ENCODE peak calls at places on chromosomes 5 and 9, in four cellular contexts. I is foreskin fibroblast, R is heart right ventricle, L is PC-3. X is an unnamed sample.

GRCh38 chr9:16744386-16744785 is 126.1 kb downstream of the BNC2 start:
- DNase-seq in I (peak; percentile 55), R (no peak), L (peak; percentile 10), X (no peak)

GRCh38 chr5:95624368-95624767 is 4.5 kb downstream of the GPR150 start:
- DNase-seq in I (no peak), R (no peak), L (no peak), X (no peak)

GRCh38 chr9:117595650-117596049 is 108.6 kb upstream of the TLR4 start:
- DNase-seq in I (no peak), R (no peak), L (no peak), X (no peak)

GRCh38 chr5:154368041-154368800 is 77.6 kb upstream of the SAP30L start:
- DNase-seq in I (peak; percentile 96), R (peak; percentile 38), L (peak; percentile 95), X (peak; percentile 74)

GRCh38 chr9:75109210-75109839 is 21.0 kb downstream of the OSTF1 start:
- DNase-seq in I (no peak), R (no peak), L (no peak), X (no peak)

GRCh38 chr9:98083059-98083458 is 26.5 kb downstream of the NANS start:
- DNase-seq in I (peak; percentile 42), R (no peak), L (no peak), X (no peak)

GRCh38 chr5:166340039-166340438 is 1951.4 kb upstream of the WWC1 start:
- DNase-seq in I (no peak), R (no peak), L (no peak), X (no peak)

GRCh38 chr9:128115187-128116103 is 12.1 kb downstream of the PTGES2 start:
- DNase-seq in I (no peak), R (no peak), L (no peak), X (no peak)

GRCh38 chr5:10734050-10734709 is 26.9 kb downstream of the DAP start:
- DNase-seq in I (peak; percentile 25), R (no peak), L (no peak), X (no peak)

GRCh38 chr5:148841519-148841918 is 15.1 kb downstream of the ADRB2 start:
- DNase-seq in I (no peak), R (no peak), L (peak; percentile 65), X (no peak)

GRCh38 chr5:132025403-132025971 is 14.0 kb upstream of the ACSL6 start:
- DNase-seq in I (no peak), R (no peak), L (no peak), X (no peak)

GRCh38 chr9:87337335-87338074 is 160.2 kb upstream of the DAPK1 start:
- DNase-seq in I (peak; percentile 54), R (no peak), L (no peak), X (peak; percentile 69)

GRCh38 chr5:55320571-55320970 is 12.8 kb downstream of the MTREX start:
- DNase-seq in I (peak; percentile 71), R (no peak), L (no peak), X (no peak)

GRCh38 chr5:9549941-9550340 is 4.1 kb upstream of the SEMA5A start:
- DNase-seq in I (peak; percentile 30), R (no peak), L (no peak), X (no peak)

GRCh38 chr5:134328619-134329018 is 38.4 kb downstream of the CDKL3 start:
- DNase-seq in I (no peak), R (no peak), L (no peak), X (no peak)

GRCh38 chr9:125904155-125904841 is 157.1 kb downstream of the PBX3 start:
- DNase-seq in I (peak; percentile 45), R (no peak), L (peak; percentile 70), X (no peak)

GRCh38 chr9:93286252-93287188 is 102.6 kb downstream of the WNK2 start:
- DNase-seq in I (no peak), R (no peak), L (no peak), X (no peak)
- H3K4me3 ChIP-seq in I (no peak overlapping the region), R (no peak overlapping the region), L (no peak overlapping the region), X (no peak overlapping the region)

GRCh38 chr5:102531506-102531905 is 32.7 kb upstream of the SLCO6A1 start:
- DNase-seq in I (no peak), R (no peak), L (no peak), X (peak; percentile 51)
- TF ChIP-seq CTCF in I (no peak), R (no peak), L (no peak), X (no peak)

DNA sequence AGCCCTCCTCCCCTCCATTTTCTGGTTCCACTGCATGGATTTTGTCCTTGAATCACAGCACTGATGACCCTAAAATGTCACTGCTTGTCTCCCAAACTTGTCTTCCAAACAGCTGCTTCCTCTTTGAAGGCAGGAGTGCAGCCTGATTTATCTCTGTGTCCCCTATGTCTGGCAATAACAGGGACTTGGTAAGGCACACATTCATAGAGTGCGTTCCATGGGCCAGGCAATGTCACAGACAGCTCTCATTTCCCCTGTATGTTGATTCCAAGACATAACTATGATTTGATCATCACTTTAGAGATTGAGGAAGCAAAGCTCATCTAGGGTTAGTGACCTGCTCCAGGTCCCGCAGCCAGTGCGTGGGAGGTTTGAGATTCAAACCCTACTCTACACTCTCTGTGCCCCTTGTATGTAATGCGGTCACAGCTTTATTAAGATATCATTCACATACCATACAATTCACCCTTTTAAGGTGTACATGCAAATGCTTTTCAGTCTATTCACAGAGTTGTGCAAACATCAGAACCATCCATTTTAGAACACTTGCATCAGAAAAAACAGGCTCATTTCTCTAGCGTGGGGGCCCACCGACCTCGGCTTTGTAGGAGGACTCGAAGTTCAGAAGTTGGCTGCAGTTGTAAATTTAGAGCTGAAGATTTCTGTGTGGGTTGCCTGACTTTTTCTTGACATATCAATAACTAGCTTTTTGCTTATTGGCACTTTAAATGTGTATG is 28.4 kb upstream of the BOD1 start:
- DNase-seq in I (no peak), R (no peak), L (no peak), X (no peak)
- H3K4me3 ChIP-seq in I (no peak overlapping the region), R (no peak overlapping the region), L (no peak overlapping the region), X (no peak overlapping the region)

DNA sequence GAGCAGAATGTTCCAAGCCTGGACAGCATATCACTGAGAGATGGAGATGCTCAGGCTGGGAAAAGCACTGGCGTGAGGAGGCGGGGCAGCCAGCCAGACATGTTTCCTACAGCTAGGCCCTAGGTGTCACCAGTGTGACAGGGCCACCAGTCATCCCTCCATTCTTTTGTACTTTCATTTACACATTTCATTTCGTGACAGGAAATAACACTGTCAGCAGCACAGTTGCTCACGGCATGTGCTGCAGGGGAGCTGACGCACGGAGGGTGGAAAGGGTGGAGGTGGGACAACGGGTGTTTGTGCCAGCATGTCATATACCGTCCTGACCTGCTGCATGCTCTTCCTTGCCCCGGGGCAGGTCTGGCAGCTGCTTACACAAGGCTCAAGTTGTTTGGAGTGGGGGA is 14.8 kb upstream of the CEMIP2 start:
- DNase-seq in I (peak; percentile 33), R (peak; percentile 6), L (peak; percentile 65), X (no peak)
- TF ChIP-seq CTCF in I (no peak), R (no peak), L (no peak), X (no peak)

GRCh38 chr5:6812800-6813731 is 99.8 kb downstream of the TENT4A start:
- DNase-seq in I (peak; percentile 19), R (peak; percentile 21), L (no peak), X (no peak)

GRCh38 chr5:6812091-6812490 is 98.9 kb downstream of the TENT4A start:
- DNase-seq in I (no peak), R (no peak), L (no peak), X (no peak)

GRCh38 chr5:6810641-6811405 is 97.6 kb downstream of the TENT4A start:
- DNase-seq in I (no peak), R (no peak), L (no peak), X (no peak)

GRCh38 chr5:6818594-6819512 is 105.6 kb downstream of the TENT4A start:
- DNase-seq in I (peak; percentile 4), R (no peak), L (peak; percentile 25), X (no peak)

GRCh38 chr5:6814816-6815215 is 101.6 kb downstream of the TENT4A start:
- DNase-seq in I (no peak), R (no peak), L (no peak), X (no peak)
- H3K4me3 ChIP-seq in I (no peak overlapping the region), R (no peak overlapping the region), L (no peak overlapping the region), X (no peak overlapping the region)

GRCh38 chr5:110590187-110590586 is 136.3 kb downstream of the TMEM232 start:
- DNase-seq in I (peak; percentile 17), R (no peak), L (peak; percentile 52), X (no peak)
- TF ChIP-seq CTCF in I (peak; percentile 35), R (peak; percentile 43), L (peak; percentile 65), X (peak; percentile 66)

GRCh38 chr5:73901045-73901444 is 275.0 kb downstream of the ARHGEF28 start:
- DNase-seq in I (peak; percentile 69), R (peak; percentile 53), L (no peak), X (no peak)
- H3K4me3 ChIP-seq in I (no peak overlapping the region), R (no peak overlapping the region), L (no peak overlapping the region), X (no peak overlapping the region)

GRCh38 chr9:136525841-136526499 is 19.9 kb downstream of the NOTCH1 start:
- DNase-seq in I (no peak), R (no peak), L (no peak), X (no peak)
- TF ChIP-seq CTCF in I (no peak), R (peak; percentile 39), L (no peak), X (no peak)

GRCh38 chr5:138903113-138903789 is 28.1 kb upstream of the LRRTM2 start:
- DNase-seq in I (peak; percentile 32), R (peak; percentile 28), L (no peak), X (no peak)
- H3K4me3 ChIP-seq in I (no peak overlapping the region), R (no peak overlapping the region), L (no peak overlapping the region), X (no peak overlapping the region)

GRCh38 chr9:135974220-135974573 is 13.0 kb upstream of the UBAC1 start:
- DNase-seq in I (no peak), R (no peak), L (no peak), X (no peak)
- TF ChIP-seq CTCF in I (no peak), R (no peak), L (no peak), X (peak; percentile 11)

X was measured in epithelial cell of proximal tubule.